ENCODE peak calls at places on chromosome 4, in ten cellular contexts. One of them, this sample, is unnamed.

GRCh38 chr4:147550626-147551250 is 66.5 kb upstream of the TMEM184C start:
- DNase-seq in RWPE1: no peak
- DNase-seq in NCI-H1092 treated with DMSO at 0.1 percent for 48 hours: no peak
- DNase-seq in GM23248: peak
- DNase-seq in T-helper 9 cell: no peak
- DNase-seq in stimulated activated naive B cell treated with anti-CD40 and anti-IgM and Interleukin-4, amounts not matched to agents 10 μg/mL and 1 μg/mL and 100 μg/mL, for 72 hours: no peak
- DNase-seq in adrenal gland: no peak
- DNase-seq in T-cell: no peak
- DNase-seq in activated CD8-positive, alpha-beta T cell treated with anti-CD3 and anti-CD28 coated beads for 36 hours: peak
- DNase-seq in GM04504: peak
- DNase-seq in this sample: no peak

GRCh38 chr4:15848191-15848842 is 70.2 kb downstream of the CD38 start:
- DNase-seq in T-helper 9 cell: no peak
- DNase-seq in GM04504: no peak
- DNase-seq in T-cell: no peak
- DNase-seq in adrenal gland: no peak
- DNase-seq in activated CD8-positive, alpha-beta T cell treated with anti-CD3 and anti-CD28 coated beads for 36 hours: no peak
- DNase-seq in RWPE1: no peak
- DNase-seq in GM23248: no peak
- DNase-seq in stimulated activated naive B cell treated with anti-CD40 and anti-IgM and Interleukin-4, amounts not matched to agents 10 μg/mL and 1 μg/mL and 100 μg/mL, for 72 hours: no peak
- DNase-seq in NCI-H1092 treated with DMSO at 0.1 percent for 48 hours: no peak
- DNase-seq in this sample: no peak

GRCh38 chr4:113760094-113760851 is 1.3 kb downstream of the CAMK2D start:
- DNase-seq in T-cell: peak
- DNase-seq in T-helper 9 cell: peak
- DNase-seq in activated CD8-positive, alpha-beta T cell treated with anti-CD3 and anti-CD28 coated beads for 36 hours: peak
- DNase-seq in adrenal gland: peak
- DNase-seq in GM23248: peak
- DNase-seq in RWPE1: peak
- DNase-seq in NCI-H1092 treated with DMSO at 0.1 percent for 48 hours: peak
- DNase-seq in stimulated activated naive B cell treated with anti-CD40 and anti-IgM and Interleukin-4, amounts not matched to agents 10 μg/mL and 1 μg/mL and 100 μg/mL, for 72 hours: no peak
- DNase-seq in GM04504: no peak
- DNase-seq in this sample: no peak

GRCh38 chr4:48016141-48017107 is at the start of the genes CNGA1 and NIPAL1:
- DNase-seq in adrenal gland: peak
- DNase-seq in GM23248: peak
- DNase-seq in activated CD8-positive, alpha-beta T cell treated with anti-CD3 and anti-CD28 coated beads for 36 hours: peak
- DNase-seq in T-cell: peak
- DNase-seq in GM04504: no peak
- DNase-seq in NCI-H1092 treated with DMSO at 0.1 percent for 48 hours: peak
- DNase-seq in stimulated activated naive B cell treated with anti-CD40 and anti-IgM and Interleukin-4, amounts not matched to agents 10 μg/mL and 1 μg/mL and 100 μg/mL, for 72 hours: peak
- DNase-seq in RWPE1: peak
- DNase-seq in T-helper 9 cell: peak
- DNase-seq in this sample: no peak

GRCh38 chr4:39255266-39255665 is 72.9 kb downstream of the WDR19 start:
- DNase-seq in activated CD8-positive, alpha-beta T cell treated with anti-CD3 and anti-CD28 coated beads for 36 hours: no peak
- DNase-seq in NCI-H1092 treated with DMSO at 0.1 percent for 48 hours: no peak
- DNase-seq in adrenal gland: no peak
- DNase-seq in T-cell: no peak
- DNase-seq in RWPE1: peak
- DNase-seq in GM04504: no peak
- DNase-seq in T-helper 9 cell: no peak
- DNase-seq in stimulated activated naive B cell treated with anti-CD40 and anti-IgM and Interleukin-4, amounts not matched to agents 10 μg/mL and 1 μg/mL and 100 μg/mL, for 72 hours: no peak
- DNase-seq in GM23248: peak
- DNase-seq in this sample: peak

GRCh38 chr4:141713771-141714445 is 77.5 kb downstream of the IL15 start:
- DNase-seq in stimulated activated naive B cell treated with anti-CD40 and anti-IgM and Interleukin-4, amounts not matched to agents 10 μg/mL and 1 μg/mL and 100 μg/mL, for 72 hours: no peak
- DNase-seq in GM23248: peak
- DNase-seq in activated CD8-positive, alpha-beta T cell treated with anti-CD3 and anti-CD28 coated beads for 36 hours: no peak
- DNase-seq in RWPE1: peak
- DNase-seq in T-cell: no peak
- DNase-seq in GM04504: peak
- DNase-seq in adrenal gland: no peak
- DNase-seq in NCI-H1092 treated with DMSO at 0.1 percent for 48 hours: no peak
- DNase-seq in T-helper 9 cell: no peak
- DNase-seq in this sample: no peak

GRCh38 chr4:125421547-125421946 is 106.8 kb downstream of the FAT4 start:
- DNase-seq in T-helper 9 cell: no peak
- DNase-seq in stimulated activated naive B cell treated with anti-CD40 and anti-IgM and Interleukin-4, amounts not matched to agents 10 μg/mL and 1 μg/mL and 100 μg/mL, for 72 hours: no peak
- DNase-seq in GM23248: no peak
- DNase-seq in adrenal gland: no peak
- DNase-seq in activated CD8-positive, alpha-beta T cell treated with anti-CD3 and anti-CD28 coated beads for 36 hours: no peak
- DNase-seq in NCI-H1092 treated with DMSO at 0.1 percent for 48 hours: no peak
- DNase-seq in T-cell: no peak
- DNase-seq in GM04504: no peak
- DNase-seq in RWPE1: no peak
- DNase-seq in this sample: no peak

GRCh38 chr4:121794505-121795192 is 6.5 kb upstream of the EXOSC9 start:
- DNase-seq in GM23248: peak
- DNase-seq in stimulated activated naive B cell treated with anti-CD40 and anti-IgM and Interleukin-4, amounts not matched to agents 10 μg/mL and 1 μg/mL and 100 μg/mL, for 72 hours: no peak
- DNase-seq in GM04504: no peak
- DNase-seq in T-cell: no peak
- DNase-seq in T-helper 9 cell: no peak
- DNase-seq in RWPE1: no peak
- DNase-seq in adrenal gland: no peak
- DNase-seq in activated CD8-positive, alpha-beta T cell treated with anti-CD3 and anti-CD28 coated beads for 36 hours: no peak
- DNase-seq in NCI-H1092 treated with DMSO at 0.1 percent for 48 hours: no peak
- DNase-seq in this sample: no peak

GRCh38 chr4:89316931-89317366 is 9.3 kb upstream of the GPRIN3 start:
- DNase-seq in T-helper 9 cell: no peak
- DNase-seq in RWPE1: no peak
- DNase-seq in GM04504: no peak
- DNase-seq in T-cell: no peak
- DNase-seq in activated CD8-positive, alpha-beta T cell treated with anti-CD3 and anti-CD28 coated beads for 36 hours: peak
- DNase-seq in GM23248: peak
- DNase-seq in stimulated activated naive B cell treated with anti-CD40 and anti-IgM and Interleukin-4, amounts not matched to agents 10 μg/mL and 1 μg/mL and 100 μg/mL, for 72 hours: no peak
- DNase-seq in NCI-H1092 treated with DMSO at 0.1 percent for 48 hours: no peak
- DNase-seq in adrenal gland: no peak
- DNase-seq in this sample: peak

GRCh38 chr4:22031423-22031822 is 82.9 kb upstream of the KCNIP4 start:
- DNase-seq in T-cell: no peak
- DNase-seq in NCI-H1092 treated with DMSO at 0.1 percent for 48 hours: no peak
- DNase-seq in GM23248: no peak
- DNase-seq in GM04504: no peak
- DNase-seq in adrenal gland: no peak
- DNase-seq in activated CD8-positive, alpha-beta T cell treated with anti-CD3 and anti-CD28 coated beads for 36 hours: no peak
- DNase-seq in T-helper 9 cell: no peak
- DNase-seq in RWPE1: no peak
- DNase-seq in stimulated activated naive B cell treated with anti-CD40 and anti-IgM and Interleukin-4, amounts not matched to agents 10 μg/mL and 1 μg/mL and 100 μg/mL, for 72 hours: no peak
- DNase-seq in this sample: no peak

GRCh38 chr4:112296949-112297483 is at the start of gene ALPK1:
- DNase-seq in NCI-H1092 treated with DMSO at 0.1 percent for 48 hours: no peak
- DNase-seq in T-cell: no peak
- DNase-seq in RWPE1: peak
- DNase-seq in GM23248: peak
- DNase-seq in T-helper 9 cell: no peak
- DNase-seq in adrenal gland: no peak
- DNase-seq in stimulated activated naive B cell treated with anti-CD40 and anti-IgM and Interleukin-4, amounts not matched to agents 10 μg/mL and 1 μg/mL and 100 μg/mL, for 72 hours: no peak
- DNase-seq in GM04504: peak
- DNase-seq in activated CD8-positive, alpha-beta T cell treated with anti-CD3 and anti-CD28 coated beads for 36 hours: no peak
- DNase-seq in this sample: no peak

GRCh38 chr4:6535329-6535692 is 39.7 kb upstream of the MAN2B2 start:
- DNase-seq in T-helper 9 cell: no peak
- DNase-seq in adrenal gland: no peak
- DNase-seq in GM23248: no peak
- DNase-seq in activated CD8-positive, alpha-beta T cell treated with anti-CD3 and anti-CD28 coated beads for 36 hours: no peak
- DNase-seq in GM04504: no peak
- DNase-seq in stimulated activated naive B cell treated with anti-CD40 and anti-IgM and Interleukin-4, amounts not matched to agents 10 μg/mL and 1 μg/mL and 100 μg/mL, for 72 hours: no peak
- DNase-seq in RWPE1: no peak
- DNase-seq in NCI-H1092 treated with DMSO at 0.1 percent for 48 hours: no peak
- DNase-seq in T-cell: no peak
- DNase-seq in this sample: no peak

GRCh38 chr4:42347076-42347475 is 50.2 kb upstream of the SHISA3 start:
- DNase-seq in adrenal gland: no peak
- DNase-seq in stimulated activated naive B cell treated with anti-CD40 and anti-IgM and Interleukin-4, amounts not matched to agents 10 μg/mL and 1 μg/mL and 100 μg/mL, for 72 hours: no peak
- DNase-seq in NCI-H1092 treated with DMSO at 0.1 percent for 48 hours: no peak
- DNase-seq in GM23248: no peak
- DNase-seq in activated CD8-positive, alpha-beta T cell treated with anti-CD3 and anti-CD28 coated beads for 36 hours: no peak
- DNase-seq in T-cell: no peak
- DNase-seq in RWPE1: no peak
- DNase-seq in T-helper 9 cell: no peak
- DNase-seq in GM04504: no peak
- DNase-seq in this sample: no peak

GRCh38 chr4:52822583-52823477 is 39.3 kb upstream of the RASL11B start:
- DNase-seq in NCI-H1092 treated with DMSO at 0.1 percent for 48 hours: no peak
- DNase-seq in activated CD8-positive, alpha-beta T cell treated with anti-CD3 and anti-CD28 coated beads for 36 hours: peak
- DNase-seq in GM23248: peak
- DNase-seq in adrenal gland: no peak
- DNase-seq in RWPE1: peak
- DNase-seq in T-cell: no peak
- DNase-seq in stimulated activated naive B cell treated with anti-CD40 and anti-IgM and Interleukin-4, amounts not matched to agents 10 μg/mL and 1 μg/mL and 100 μg/mL, for 72 hours: no peak
- DNase-seq in T-helper 9 cell: no peak
- DNase-seq in GM04504: peak
- DNase-seq in this sample: no peak

GRCh38 chr4:38415682-38416081 is 248.3 kb upstream of the KLF3 start:
- DNase-seq in GM04504: no peak
- DNase-seq in T-helper 9 cell: no peak
- DNase-seq in activated CD8-positive, alpha-beta T cell treated with anti-CD3 and anti-CD28 coated beads for 36 hours: no peak
- DNase-seq in GM23248: no peak
- DNase-seq in T-cell: no peak
- DNase-seq in stimulated activated naive B cell treated with anti-CD40 and anti-IgM and Interleukin-4, amounts not matched to agents 10 μg/mL and 1 μg/mL and 100 μg/mL, for 72 hours: no peak
- DNase-seq in RWPE1: no peak
- DNase-seq in NCI-H1092 treated with DMSO at 0.1 percent for 48 hours: no peak
- DNase-seq in adrenal gland: no peak
- DNase-seq in this sample: no peak

GRCh38 chr4:29861307-29861706 is 858.9 kb upstream of the PCDH7 start:
- DNase-seq in GM23248: no peak
- DNase-seq in T-helper 9 cell: no peak
- DNase-seq in NCI-H1092 treated with DMSO at 0.1 percent for 48 hours: no peak
- DNase-seq in stimulated activated naive B cell treated with anti-CD40 and anti-IgM and Interleukin-4, amounts not matched to agents 10 μg/mL and 1 μg/mL and 100 μg/mL, for 72 hours: no peak
- DNase-seq in T-cell: no peak
- DNase-seq in activated CD8-positive, alpha-beta T cell treated with anti-CD3 and anti-CD28 coated beads for 36 hours: no peak
- DNase-seq in adrenal gland: no peak
- DNase-seq in RWPE1: no peak
- DNase-seq in GM04504: no peak
- DNase-seq in this sample: no peak

GRCh38 chr4:165628572-165628971 is 244.5 kb upstream of the TLL1 start:
- DNase-seq in T-cell: no peak
- DNase-seq in GM23248: no peak
- DNase-seq in adrenal gland: no peak
- DNase-seq in stimulated activated naive B cell treated with anti-CD40 and anti-IgM and Interleukin-4, amounts not matched to agents 10 μg/mL and 1 μg/mL and 100 μg/mL, for 72 hours: no peak
- DNase-seq in NCI-H1092 treated with DMSO at 0.1 percent for 48 hours: no peak
- DNase-seq in GM04504: no peak
- DNase-seq in T-helper 9 cell: no peak
- DNase-seq in activated CD8-positive, alpha-beta T cell treated with anti-CD3 and anti-CD28 coated beads for 36 hours: no peak
- DNase-seq in RWPE1: no peak
- DNase-seq in this sample: no peak